ENCODE peak calls at places on chromosomes 6 and 20, in four cellular contexts. P, N, H and G are unnamed samples.

GRCh38 chr6:84220809-84221409 is 6.5 kb downstream of the CEP162 start:
- DNase-seq in P (no peak), N (peak; percentile 10), H (no peak), G (no peak)

GRCh38 chr6:168123165-168123911 is 44.3 kb upstream of the FRMD1 start:
- DNase-seq in P (no peak), N (no peak), H (no peak), G (no peak)

GRCh38 chr20:41150664-41151063 is 13.3 kb downstream of the PLCG1 start:
- DNase-seq in P (no peak), N (no peak), H (peak; percentile 64), G (no peak)

GRCh38 chr6:46410330-46410953 is 80.8 kb downstream of the RCAN2 start:
- DNase-seq in P (peak; percentile 57), N (peak; percentile 32), H (peak; percentile 41), G (peak; percentile 55)

GRCh38 chr6:159836294-159837140 is 36.4 kb downstream of the PNLDC1 start:
- DNase-seq in P (no peak), N (no peak), H (no peak), G (no peak)

GRCh38 chr20:17536944-17537444 is 5.8 kb upstream of the BFSP1 start:
- DNase-seq in P (peak; percentile 90), N (peak; percentile 64), H (peak; percentile 77), G (peak; percentile 68)

GRCh38 chr6:155395339-155395738 is 60.3 kb downstream of the NOX3 start:
- DNase-seq in P (no peak), N (no peak), H (no peak), G (no peak)

GRCh38 chr6:160520043-160520904 is 143.8 kb downstream of the LPA start:
- DNase-seq in P (peak; percentile 50), N (no peak), H (peak; percentile 84), G (peak; percentile 69)

GRCh38 chr6:4296552-4296951 is 161.2 kb upstream of the ECI2 start:
- DNase-seq in P (no peak), N (no peak), H (no peak), G (no peak)

GRCh38 chr6:155187096-155187495 is 76.7 kb upstream of the CLDN20 start:
- DNase-seq in P (no peak), N (no peak), H (no peak), G (no peak)

GRCh38 chr6:95978230-95978629 is 37.5 kb upstream of the FUT9 start:
- DNase-seq in P (no peak), N (peak; percentile 89), H (no peak), G (no peak)

GRCh38 chr6:65199121-65199520 is 507.9 kb downstream of the EYS start:
- DNase-seq in P (no peak), N (no peak), H (no peak), G (no peak)

GRCh38 chr6:166848979-166849756 is 107.2 kb downstream of the RNASET2 start:
- DNase-seq in P (no peak), N (no peak), H (no peak), G (no peak)

GRCh38 chr20:57390604-57391438 is at the start of gene RBM38:
- DNase-seq in P (peak; percentile 56), N (peak; percentile 19), H (peak; percentile 96), G (peak; percentile 93)

GRCh38 chr6:112038268-112038667 is 15.6 kb upstream of the CCN6 start:
- DNase-seq in P (no peak), N (no peak), H (no peak), G (no peak)

GRCh38 chr6:148508401-148509151 is 165.9 kb downstream of the SASH1 start:
- DNase-seq in P (no peak), N (no peak), H (no peak), G (peak; percentile 5)

GRCh38 chr20:41183391-41183790 is 46.0 kb downstream of the PLCG1 start:
- DNase-seq in P (no peak), N (no peak), H (no peak), G (no peak)

GRCh38 chr20:48686238-48687096 is 141.3 kb downstream of the PREX1 start:
- DNase-seq in P (no peak), N (no peak), H (no peak), G (no peak)

DNA sequence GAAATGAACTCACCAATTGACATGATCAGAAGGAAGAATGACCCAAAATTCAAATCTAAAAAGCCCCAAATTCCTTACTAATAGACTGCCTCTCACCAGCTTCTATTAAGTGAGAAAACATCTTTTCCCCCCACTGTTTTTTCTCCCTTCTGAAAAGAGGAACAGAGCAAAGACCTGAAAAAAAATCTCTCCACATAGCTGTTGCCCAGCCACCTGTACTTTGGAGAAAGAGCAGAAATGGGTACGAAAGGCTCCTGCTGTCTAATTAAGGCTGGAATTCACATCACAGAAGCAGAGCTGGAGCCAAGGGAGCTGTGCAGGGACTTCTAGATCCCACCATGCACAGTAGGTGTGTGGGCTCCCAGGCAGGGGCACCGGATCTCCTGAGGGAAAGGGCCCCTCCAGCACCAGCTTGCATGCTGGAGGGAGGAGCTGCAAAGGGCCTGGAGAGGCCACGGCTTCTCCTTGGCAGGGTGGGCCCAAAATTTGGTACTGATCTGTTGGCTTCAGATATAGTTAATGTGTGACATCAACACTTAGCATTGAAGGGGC is 73.2 kb upstream of the DUSP22 start:
- DNase-seq in P (no peak), N (no peak), H (no peak), G (no peak)
- TF ChIP-seq JUND in P (no peak), N (no peak), H (no peak), G (no peak)

DNA sequence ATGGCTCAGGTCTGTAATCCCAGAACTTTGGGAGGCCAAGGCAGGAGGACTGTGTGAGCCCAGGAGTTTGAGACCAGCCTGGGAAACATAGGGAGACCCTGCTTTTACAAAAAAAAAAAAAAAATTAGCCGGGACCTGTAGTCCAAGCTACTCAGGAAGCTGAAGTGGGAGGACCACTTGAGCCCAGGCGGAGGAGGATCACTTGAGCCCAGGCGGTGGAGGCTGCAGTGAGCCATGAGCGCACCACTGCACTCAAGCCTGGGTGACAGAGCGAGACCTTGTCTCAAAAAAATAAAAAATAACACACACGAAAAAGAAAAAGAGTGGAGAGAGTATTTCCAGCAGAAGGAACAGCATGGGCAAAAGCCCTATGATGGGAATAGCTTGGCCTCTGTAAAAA is 2.0 kb downstream of the TTLL9 start:
- DNase-seq in P (no peak), N (no peak), H (no peak), G (no peak)
- TF ChIP-seq JUND in P (no peak), N (no peak), H (no peak), G (no peak)

GRCh38 chr20:24838551-24839530 is 110.2 kb upstream of the CST7 start:
- DNase-seq in P (no peak), N (no peak), H (no peak), G (no peak)
- TF ChIP-seq JUND in P (no peak), N (no peak), H (no peak), G (no peak)

GRCh38 chr20:3046677-3047462 is 1.0 kb downstream of the MRPS26 start:
- DNase-seq in P (peak; percentile 47), N (peak; percentile 34), H (no peak), G (peak; percentile 85)
- TF ChIP-seq JUND in P (no peak), N (no peak), H (no peak), G (no peak)

GRCh38 chr6:119109654-119110325 is 31.3 kb upstream of the FAM184A start:
- DNase-seq in P (no peak), N (no peak), H (no peak), G (no peak)

GRCh38 chr6:119112856-119113530 is 34.5 kb upstream of the FAM184A start:
- DNase-seq in P (no peak), N (no peak), H (no peak), G (no peak)

GRCh38 chr6:119105262-119105661 is 26.8 kb upstream of the FAM184A start:
- DNase-seq in P (no peak), N (no peak), H (no peak), G (no peak)

GRCh38 chr6:119108076-119108475 is 29.6 kb upstream of the FAM184A start:
- DNase-seq in P (no peak), N (no peak), H (no peak), G (no peak)

DNA sequence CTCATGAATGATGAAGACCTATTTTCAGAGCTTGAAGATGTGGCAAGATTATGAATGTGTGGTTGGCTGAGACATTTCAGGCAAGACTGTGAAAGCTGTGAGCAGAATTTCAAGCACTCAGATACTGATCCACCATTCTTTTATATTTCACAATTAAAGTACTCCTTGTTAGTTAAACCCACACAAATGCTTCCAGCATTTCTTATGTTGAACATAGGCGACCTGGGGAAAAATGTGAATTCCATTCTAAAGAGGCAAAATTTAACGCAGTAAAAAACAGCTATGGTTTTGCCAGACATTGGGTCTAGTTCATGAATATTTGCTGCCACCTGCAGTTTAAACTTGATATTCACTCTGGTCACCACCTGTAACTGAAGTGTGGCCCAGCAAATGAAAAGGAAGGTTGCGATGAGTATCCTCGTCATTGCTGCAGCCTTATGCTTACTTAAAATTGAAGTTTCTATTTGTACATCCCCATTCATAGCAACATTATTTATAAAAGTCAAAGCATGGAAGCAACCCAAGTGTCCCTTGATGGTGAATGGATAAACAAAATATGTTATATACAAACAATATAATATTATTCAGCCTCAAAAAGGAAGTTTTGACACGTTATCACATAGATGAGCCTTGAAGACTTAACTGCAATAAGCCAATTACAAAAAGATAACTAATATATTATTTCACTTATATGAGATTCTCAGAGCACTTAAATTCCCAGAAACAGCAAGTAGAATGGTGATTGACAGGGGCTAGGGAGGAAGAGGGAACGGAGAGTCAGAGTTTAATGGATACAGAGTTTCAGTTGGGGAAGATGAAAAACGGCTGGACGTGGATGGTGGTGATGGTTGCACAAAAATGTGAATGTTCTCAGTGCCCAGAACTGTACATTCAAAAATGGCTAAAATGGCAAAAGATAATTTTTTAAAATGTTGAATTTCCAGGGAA is 32.4 kb upstream of the FAM184A start:
- DNase-seq in P (peak; percentile 69), N (peak; percentile 44), H (peak; percentile 64), G (peak; percentile 61)
- TF ChIP-seq JUND in P (no peak), N (no peak), H (no peak), G (no peak)

GRCh38 chr20:51285684-51286083 is 256.8 kb downstream of the NFATC2 start:
- DNase-seq in P (no peak), N (no peak), H (no peak), G (no peak)

GRCh38 chr20:51287628-51288413 is 254.7 kb downstream of the NFATC2 start:
- DNase-seq in P (no peak), N (no peak), H (no peak), G (no peak)

GRCh38 chr20:51284161-51284560 is 258.4 kb downstream of the NFATC2 start:
- DNase-seq in P (no peak), N (no peak), H (no peak), G (no peak)

GRCh38 chr20:51286758-51287157 is 255.8 kb downstream of the NFATC2 start:
- DNase-seq in P (no peak), N (no peak), H (no peak), G (no peak)

DNA sequence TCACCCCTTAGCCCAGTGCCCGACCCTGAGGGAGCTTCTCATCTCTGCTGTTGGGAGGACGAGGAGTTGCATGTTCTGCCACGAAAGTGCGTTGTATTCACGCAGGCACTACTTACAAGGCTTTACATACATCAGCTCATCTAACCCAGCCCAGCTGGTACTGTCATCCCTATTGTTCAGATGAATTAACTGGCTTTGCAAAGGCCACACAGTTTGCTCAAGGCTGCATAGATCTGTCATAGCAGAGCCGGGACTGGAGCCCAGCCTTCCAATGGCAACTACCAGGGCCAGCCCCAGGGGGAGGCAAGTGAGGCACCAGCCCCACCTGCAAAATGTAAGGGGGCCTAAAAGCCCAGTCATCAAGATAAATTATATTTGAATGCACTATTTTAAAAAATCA is 257.6 kb downstream of the NFATC2 start:
- DNase-seq in P (no peak), N (no peak), H (no peak), G (no peak)
- TF ChIP-seq JUND in P (no peak), N (no peak), H (no peak), G (no peak)